ENCODE peak calls at places on chromosomes 4 and X, in six cellular contexts. Z is heart left ventricle, X is lower lobe of right lung, F is spleen, L is endothelial cell of umbilical vein, D is aorta. M is an unnamed sample.

GRCh38 chrX:153595387-153595786 is 3.6 kb downstream of the CCNQ start:
- DNase-seq in D (peak), X (no peak), F (peak), Z (no peak), L (no peak), M (no peak)

GRCh38 chr4:74501579-74501978 is 56.6 kb downstream of the AREG start:
- DNase-seq in D (no peak), Z (no peak), L (peak), X (no peak), F (no peak), M (peak)

GRCh38 chrX:107626481-107626880 is 1.8 kb upstream of the PRPS1 start:
- DNase-seq in F (no peak), X (no peak), Z (no peak), L (no peak), D (no peak), M (no peak)

GRCh38 chr4:177405508-177405907 is 36.7 kb downstream of the AGA start:
- DNase-seq in F (no peak), L (no peak), D (no peak), X (no peak), Z (no peak), M (no peak)

GRCh38 chrX:72255445-72255844 is 16.6 kb upstream of the ERCC6L start:
- DNase-seq in L (no peak), F (no peak), Z (no peak), D (no peak), X (peak), M (no peak)

GRCh38 chrX:126733874-126734273 is 85.7 kb upstream of the PRR32 start:
- DNase-seq in Z (no peak), X (no peak), F (no peak), L (no peak), D (no peak), M (no peak)

GRCh38 chr4:26765515-26765914 is 95.1 kb upstream of the STIM2 start:
- DNase-seq in X (no peak), F (no peak), L (no peak), D (no peak), Z (no peak), M (no peak)

GRCh38 chr4:117560329-117560728 is 474.0 kb upstream of the NDST3 start:
- DNase-seq in X (no peak), L (peak), Z (no peak), D (no peak), F (no peak), M (no peak)

GRCh38 chrX:149825424-149825823 is 43.7 kb downstream of the MAGEA9 start:
- DNase-seq in X (no peak), F (peak), D (no peak), Z (no peak), L (peak), M (peak)

GRCh38 chr4:186592450-186592849 is 37.1 kb upstream of the MTNR1A start:
- DNase-seq in D (no peak), F (no peak), L (no peak), Z (no peak), X (no peak), M (no peak)

GRCh38 chrX:136318895-136319597 is 18.3 kb downstream of the ADGRG4 start:
- DNase-seq in X (no peak), D (no peak), Z (no peak), L (no peak), F (no peak), M (no peak)

GRCh38 chr4:133981327-133981726 is 220.3 kb downstream of the PABPC4L start:
- DNase-seq in Z (no peak), D (no peak), F (no peak), X (no peak), L (no peak), M (no peak)

GRCh38 chr4:133982533-133983224 is 218.9 kb downstream of the PABPC4L start:
- DNase-seq in X (no peak), Z (no peak), D (no peak), F (no peak), L (no peak), M (no peak)
- H3K4me3 ChIP-seq in X (no peak), Z (no peak), D (no peak), F (no peak), L (no peak), M (no peak)

DNA sequence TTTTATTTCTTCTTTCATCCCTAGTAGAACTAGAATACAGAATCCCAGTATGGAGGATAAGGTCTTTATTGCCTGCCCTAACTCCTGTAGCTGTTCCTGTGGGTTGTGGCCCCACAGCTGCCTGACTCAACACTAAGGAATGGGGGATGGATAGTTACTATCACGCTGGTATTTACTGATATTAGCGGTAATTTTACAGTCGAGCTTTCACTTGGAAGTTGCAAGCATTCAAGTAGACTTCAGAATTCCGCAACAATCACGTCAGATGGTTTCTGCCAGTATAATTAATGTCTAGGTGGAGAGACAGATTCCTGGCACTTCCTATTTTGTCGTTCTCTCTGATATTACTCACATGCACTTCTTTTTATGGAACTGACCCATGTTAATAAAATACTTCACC is 489.8 kb downstream of the PABPC4L start:
- DNase-seq in D (no peak), F (no peak), X (no peak), Z (no peak), L (no peak), M (no peak)
- H3K4me3 ChIP-seq in D (peak), F (no peak), X (no peak), Z (no peak), L (no peak), M (no peak)

GRCh38 chr4:52714597-52715254 is 36.5 kb downstream of the ERVMER34-1 start:
- DNase-seq in X (no peak), D (no peak), F (no peak), Z (no peak), L (peak), M (peak)
- H3K4me3 ChIP-seq in X (no peak), D (no peak), F (no peak), Z (no peak), L (peak), M (no peak)

DNA sequence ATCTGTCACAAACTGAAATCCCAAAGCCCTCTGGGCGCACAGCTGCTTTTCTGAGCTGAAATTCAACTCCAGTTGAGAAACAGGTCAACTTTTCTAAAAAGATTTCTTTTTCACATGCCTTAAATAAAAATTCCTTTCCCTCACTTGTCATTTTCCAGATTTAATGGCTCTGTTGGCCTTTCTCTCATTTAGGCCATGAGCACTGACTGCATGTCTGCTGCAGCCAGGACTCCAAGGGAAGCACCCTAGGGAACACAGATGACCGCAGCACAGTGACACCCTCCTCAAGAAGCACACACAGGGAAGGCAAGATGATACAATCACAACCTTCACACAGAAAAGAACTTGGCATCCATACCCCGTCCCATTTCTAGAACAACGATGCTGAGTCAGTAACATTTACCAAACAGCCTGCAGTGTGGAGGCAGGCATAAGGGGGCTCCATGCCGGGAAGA is 34.2 kb downstream of the AFAP1 start:
- DNase-seq in X (no peak), D (no peak), L (no peak), Z (no peak), F (no peak), M (peak)
- H3K4me3 ChIP-seq in X (no peak), D (no peak), L (no peak), Z (no peak), F (no peak), M (no peak)

M was measured in cardiac muscle cell.